ENCODE peak calls at places on chromosomes 6 and 20, in five cellular contexts. One of them, this sample, is unnamed.

GRCh38 chr20:19934792-19935491 is 82.2 kb upstream of the NAA20 start:
- DNase-seq in H1: no peak
- DNase-seq in K562: no peak
- DNase-seq in HepG2: no peak
- DNase-seq in GM12878: no peak
- DNase-seq in this sample: no peak

GRCh38 chr20:64222851-64223525 is 32.6 kb upstream of the PCMTD2 start:
- DNase-seq in H1: no peak
- DNase-seq in K562: no peak
- DNase-seq in HepG2: no peak
- DNase-seq in GM12878: no peak
- DNase-seq in this sample: no peak

GRCh38 chr20:2814587-2815051 is at the start of gene C20orf141:
- DNase-seq in H1: no peak
- DNase-seq in K562: peak; percentile 35
- DNase-seq in HepG2: no peak
- DNase-seq in GM12878: no peak
- DNase-seq in this sample: no peak

GRCh38 chr20:38878798-38879197 is 47.4 kb upstream of the FAM83D start:
- DNase-seq in H1: no peak
- DNase-seq in K562: peak; percentile 50
- DNase-seq in HepG2: peak; percentile 28
- DNase-seq in GM12878: no peak
- DNase-seq in this sample: no peak

GRCh38 chr6:159701413-159701999 is 8.5 kb upstream of the SOD2 start:
- DNase-seq in H1: no peak
- DNase-seq in K562: no peak
- DNase-seq in HepG2: peak; percentile 43
- DNase-seq in GM12878: no peak
- DNase-seq in this sample: no peak

GRCh38 chr6:92377137-92377536 is 1042.2 kb downstream of the EPHA7 start:
- DNase-seq in H1: no peak
- DNase-seq in K562: no peak
- DNase-seq in HepG2: no peak
- DNase-seq in GM12878: no peak
- DNase-seq in this sample: no peak

GRCh38 chr6:113018351-113019151 is 671.4 kb downstream of the RFPL4B start:
- DNase-seq in H1: no peak
- DNase-seq in K562: no peak
- DNase-seq in HepG2: no peak
- DNase-seq in GM12878: no peak
- DNase-seq in this sample: no peak

GRCh38 chr6:366972-367794 is 24.4 kb upstream of the IRF4 start:
- DNase-seq in H1: no peak
- DNase-seq in K562: no peak
- DNase-seq in HepG2: no peak
- DNase-seq in GM12878: no peak
- DNase-seq in this sample: no peak

GRCh38 chr6:12137480-12137879 is 125.4 kb downstream of the HIVEP1 start:
- DNase-seq in H1: no peak
- DNase-seq in K562: peak; percentile 30
- DNase-seq in HepG2: no peak
- DNase-seq in GM12878: no peak
- DNase-seq in this sample: no peak

GRCh38 chr6:88870728-88871330 is 92.6 kb downstream of the RNGTT start:
- DNase-seq in H1: no peak
- DNase-seq in K562: peak; percentile 30
- DNase-seq in HepG2: peak; percentile 50
- DNase-seq in GM12878: peak; percentile 39
- DNase-seq in this sample: peak; percentile 29

GRCh38 chr20:47296950-47297349 is 59.5 kb downstream of the ZMYND8 start:
- DNase-seq in H1: no peak
- DNase-seq in K562: no peak
- DNase-seq in HepG2: no peak
- DNase-seq in GM12878: no peak
- DNase-seq in this sample: no peak

GRCh38 chr20:57686931-57687652 is 22.7 kb downstream of the PMEPA1 start:
- DNase-seq in H1: no peak
- DNase-seq in K562: no peak
- DNase-seq in HepG2: no peak
- DNase-seq in GM12878: no peak
- DNase-seq in this sample: no peak

GRCh38 chr6:119482850-119483285 is 133.3 kb upstream of the MAN1A1 start:
- DNase-seq in H1: no peak
- DNase-seq in K562: peak; percentile 73
- DNase-seq in HepG2: no peak
- DNase-seq in GM12878: no peak
- DNase-seq in this sample: no peak

GRCh38 chr6:119481098-119481497 is 131.5 kb upstream of the MAN1A1 start:
- DNase-seq in H1: no peak
- DNase-seq in K562: no peak
- DNase-seq in HepG2: no peak
- DNase-seq in GM12878: no peak
- DNase-seq in this sample: no peak

GRCh38 chr6:119476554-119476953 is 127.0 kb upstream of the MAN1A1 start:
- DNase-seq in H1: no peak
- DNase-seq in K562: no peak
- DNase-seq in HepG2: no peak
- DNase-seq in GM12878: no peak
- DNase-seq in this sample: no peak

GRCh38 chr6:119481981-119482380 is 132.4 kb upstream of the MAN1A1 start:
- DNase-seq in H1: no peak
- DNase-seq in K562: no peak
- DNase-seq in HepG2: no peak
- DNase-seq in GM12878: no peak
- DNase-seq in this sample: no peak

DNA sequence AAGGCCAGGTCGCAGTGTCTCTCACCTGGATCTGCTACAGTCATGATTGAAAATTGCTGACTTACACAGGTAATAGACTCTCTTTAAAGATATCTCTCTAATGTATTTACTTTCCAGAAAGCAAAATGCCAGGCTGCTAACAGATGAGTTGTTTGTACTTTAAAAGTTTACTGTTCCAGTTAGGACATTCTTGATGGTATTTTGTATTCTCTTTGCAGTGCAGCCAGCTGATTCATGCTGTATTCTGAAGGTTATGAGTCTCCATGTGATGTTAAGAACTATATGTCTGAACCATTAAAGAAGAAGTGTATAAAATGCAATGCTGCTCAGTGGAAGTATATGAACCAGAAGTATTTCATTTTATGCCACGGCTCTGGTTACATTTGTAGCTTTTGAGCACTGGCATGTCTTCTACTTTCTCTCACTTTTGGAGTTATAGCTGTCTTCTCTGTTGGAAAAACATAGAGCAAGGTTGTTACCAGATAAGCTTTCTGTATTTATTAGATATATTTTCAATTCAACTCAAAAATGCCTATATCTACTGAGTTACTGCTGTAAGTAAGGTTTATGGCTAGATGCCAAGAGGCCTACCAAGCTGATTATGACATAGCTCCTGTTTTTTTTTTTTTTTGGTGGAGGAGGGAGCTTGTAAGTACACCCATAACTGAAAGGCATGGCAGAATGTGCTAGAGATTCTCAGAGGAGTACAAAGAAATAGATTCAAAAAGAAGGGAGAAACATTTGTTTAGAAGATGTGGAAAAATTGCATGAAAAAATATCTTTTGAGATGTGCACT is 130.5 kb upstream of the MAN1A1 start:
- DNase-seq in H1: no peak
- DNase-seq in K562: peak; percentile 43
- DNase-seq in HepG2: no peak
- DNase-seq in GM12878: no peak
- DNase-seq in this sample: no peak
- TF ChIP-seq SRF in H1: no peak
- TF ChIP-seq SRF in K562: no peak
- TF ChIP-seq SRF in HepG2: no peak
- TF ChIP-seq SRF in GM12878: no peak
- TF ChIP-seq SRF in this sample: no peak

GRCh38 chr20:62236997-62237771 is 1.1 kb upstream of the OSBPL2 start:
- DNase-seq in H1: no peak
- DNase-seq in K562: no peak
- DNase-seq in HepG2: peak; percentile 28
- DNase-seq in GM12878: no peak
- DNase-seq in this sample: no peak

GRCh38 chr20:62239278-62239879 is 1.1 kb downstream of the OSBPL2 start:
- DNase-seq in H1: no peak
- DNase-seq in K562: no peak
- DNase-seq in HepG2: no peak
- DNase-seq in GM12878: no peak
- DNase-seq in this sample: no peak

GRCh38 chr20:62237772-62238568 is at the start of gene OSBPL2:
- DNase-seq in H1: peak; percentile 98
- DNase-seq in K562: peak; percentile 100
- DNase-seq in HepG2: peak; percentile 99
- DNase-seq in GM12878: peak; percentile 95
- DNase-seq in this sample: peak; percentile 97

GRCh38 chr20:62240015-62240685 is 1.8 kb downstream of the OSBPL2 start:
- DNase-seq in H1: no peak
- DNase-seq in K562: no peak
- DNase-seq in HepG2: no peak
- DNase-seq in GM12878: no peak
- DNase-seq in this sample: no peak

DNA sequence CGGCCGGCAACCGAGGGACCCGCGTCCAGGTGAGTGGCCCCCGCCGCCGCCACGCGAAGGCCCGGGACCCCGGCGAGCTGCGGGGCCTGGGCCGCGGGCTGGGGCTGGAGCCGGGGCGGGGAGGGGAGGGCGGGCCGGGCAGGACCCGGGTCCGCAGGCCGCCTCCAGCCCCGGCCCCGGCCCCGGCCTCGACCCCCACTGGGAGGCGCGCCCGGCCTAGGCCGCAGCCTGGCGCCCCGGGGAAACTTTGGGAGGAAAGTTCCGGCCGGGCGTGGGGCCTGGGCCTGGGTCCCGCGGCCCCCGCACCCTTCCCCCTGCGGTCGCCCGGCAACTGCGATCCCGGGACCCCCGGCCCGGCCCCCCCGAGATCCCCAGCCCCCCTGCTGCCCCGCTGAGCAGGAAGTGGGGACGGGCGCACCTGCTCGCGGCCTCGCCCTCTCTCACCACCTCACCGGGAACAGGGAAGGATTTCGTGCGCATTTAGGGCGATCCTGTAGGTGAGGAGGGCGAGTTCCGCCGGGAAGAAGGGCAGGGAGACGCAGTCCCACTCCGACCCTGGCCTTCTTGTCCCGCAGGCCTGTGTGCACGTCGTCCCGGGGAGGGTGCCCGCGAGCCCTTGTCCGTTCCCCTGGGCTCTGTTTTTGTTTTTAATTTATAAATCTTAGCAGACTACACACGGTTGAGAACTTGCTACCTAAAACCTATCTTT is 402 bp downstream of the OSBPL2 start:
- DNase-seq in H1: no peak
- DNase-seq in K562: peak; percentile 36
- DNase-seq in HepG2: no peak
- DNase-seq in GM12878: no peak
- DNase-seq in this sample: no peak
- TF ChIP-seq SRF in H1: no peak
- TF ChIP-seq SRF in K562: no peak
- TF ChIP-seq SRF in HepG2: no peak
- TF ChIP-seq SRF in GM12878: no peak
- TF ChIP-seq SRF in this sample: no peak

DNA sequence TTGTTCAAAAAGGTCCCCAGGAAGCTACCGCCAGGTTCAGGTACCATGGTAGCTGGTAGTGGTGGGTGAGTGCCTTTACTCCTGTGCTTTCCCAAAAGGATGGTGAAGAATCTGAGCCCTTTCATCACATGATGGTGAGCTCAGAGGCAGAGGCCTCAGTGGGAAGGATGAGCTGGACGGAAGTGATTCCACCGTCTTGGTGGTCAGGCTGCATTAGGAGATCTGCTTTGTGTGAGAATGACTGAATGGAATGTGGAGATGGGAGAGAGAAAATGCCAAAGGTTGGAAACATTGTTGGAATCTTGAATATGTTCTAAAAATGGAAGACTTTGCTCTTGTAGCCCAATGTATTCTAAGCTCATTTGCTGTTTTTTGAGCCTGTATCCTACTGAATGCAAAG is 108.1 kb upstream of the SCP2D1 start:
- DNase-seq in H1: no peak
- DNase-seq in K562: no peak
- DNase-seq in HepG2: no peak
- DNase-seq in GM12878: no peak
- DNase-seq in this sample: no peak
- TF ChIP-seq SRF in H1: no peak
- TF ChIP-seq SRF in K562: no peak
- TF ChIP-seq SRF in HepG2: no peak
- TF ChIP-seq SRF in GM12878: no peak
- TF ChIP-seq SRF in this sample: no peak

GRCh38 chr20:56628873-56629463 is at the start of gene TFAP2C:
- DNase-seq in H1: no peak
- DNase-seq in K562: peak; percentile 90
- DNase-seq in HepG2: no peak
- DNase-seq in GM12878: no peak
- DNase-seq in this sample: peak; percentile 54

GRCh38 chr20:56625837-56626236 is 3.3 kb upstream of the TFAP2C start:
- DNase-seq in H1: no peak
- DNase-seq in K562: no peak
- DNase-seq in HepG2: no peak
- DNase-seq in GM12878: no peak
- DNase-seq in this sample: no peak

GRCh38 chr20:56628015-56628872 is 862 bp upstream of the TFAP2C start:
- DNase-seq in H1: no peak
- DNase-seq in K562: no peak
- DNase-seq in HepG2: no peak
- DNase-seq in GM12878: no peak
- DNase-seq in this sample: no peak

GRCh38 chr20:56626367-56627121 is 2.6 kb upstream of the TFAP2C start:
- DNase-seq in H1: peak; percentile 59
- DNase-seq in K562: peak; percentile 67
- DNase-seq in HepG2: no peak
- DNase-seq in GM12878: no peak
- DNase-seq in this sample: peak; percentile 10

DNA sequence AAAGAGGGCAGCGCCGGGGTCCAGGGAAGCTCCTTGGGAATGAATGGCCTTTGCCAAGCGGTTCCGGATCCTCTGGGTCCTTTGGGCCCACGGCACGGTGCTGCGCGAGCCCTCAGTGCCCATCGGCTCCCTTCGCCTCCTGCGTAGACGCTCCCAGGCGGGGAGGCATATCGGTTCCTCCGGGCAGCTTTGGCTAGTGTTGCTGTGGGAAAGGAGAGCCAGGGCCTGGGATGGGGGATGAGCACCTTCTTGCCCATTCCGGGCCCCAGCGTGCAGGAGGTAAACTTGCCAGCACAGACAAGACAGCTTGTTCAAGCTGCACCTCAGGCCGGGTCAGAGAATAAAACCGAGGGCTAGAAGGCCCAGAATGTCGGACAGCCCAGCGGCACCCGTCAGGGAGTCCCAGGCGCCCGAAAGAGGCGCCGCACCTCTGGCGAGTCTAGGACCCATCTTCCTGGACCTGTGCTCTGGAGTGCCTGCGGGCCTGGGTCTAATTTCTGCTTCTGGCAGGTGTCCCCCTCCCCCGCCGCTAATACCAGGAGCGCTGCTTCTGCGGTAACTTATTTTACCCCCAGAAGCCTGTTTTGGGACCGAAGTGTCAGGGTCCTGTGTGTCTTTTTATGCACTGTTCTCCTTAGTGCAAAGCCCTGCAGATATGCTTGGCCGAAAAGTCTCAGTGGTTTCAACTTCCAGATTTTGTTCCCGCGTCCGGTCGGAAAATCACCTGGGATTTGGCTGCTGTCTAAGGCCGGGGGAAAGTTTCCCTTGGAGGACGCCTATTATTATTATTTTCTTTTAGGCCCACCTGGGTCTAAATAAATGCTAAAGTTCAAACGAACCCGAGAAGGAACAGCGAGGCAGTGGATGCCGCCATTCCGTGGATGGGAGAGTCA is 1.7 kb upstream of the TFAP2C start:
- DNase-seq in H1: no peak
- DNase-seq in K562: no peak
- DNase-seq in HepG2: no peak
- DNase-seq in GM12878: no peak
- DNase-seq in this sample: no peak
- TF ChIP-seq SRF in H1: no peak
- TF ChIP-seq SRF in K562: no peak
- TF ChIP-seq SRF in HepG2: no peak
- TF ChIP-seq SRF in GM12878: no peak
- TF ChIP-seq SRF in this sample: no peak